ENCODE peak calls at places on chromosomes 2 and 18, in seven cellular contexts. One of them, this sample, is unnamed.

GRCh38 chr2:105391058-105391627 is 7.7 kb downstream of the FHL2 start:
- DNase-seq in tibial artery: no peak
- DNase-seq in nephron progenitor cell: no peak
- DNase-seq in heart left ventricle: no peak
- DNase-seq in pancreas: no peak
- DNase-seq in body of pancreas: no peak
- DNase-seq in DND-41: no peak
- DNase-seq in this sample: no peak

GRCh38 chr2:183232161-183232865 is 108.1 kb downstream of the NUP35 start:
- DNase-seq in heart left ventricle: no peak
- DNase-seq in body of pancreas: no peak
- DNase-seq in nephron progenitor cell: no peak
- DNase-seq in DND-41: no peak
- DNase-seq in tibial artery: no peak
- DNase-seq in pancreas: no peak
- DNase-seq in this sample: no peak

GRCh38 chr2:120434909-120435308 is 89.0 kb downstream of the INHBB start:
- DNase-seq in pancreas: no peak
- DNase-seq in nephron progenitor cell: no peak
- DNase-seq in body of pancreas: no peak
- DNase-seq in tibial artery: no peak
- DNase-seq in heart left ventricle: no peak
- DNase-seq in DND-41: no peak
- DNase-seq in this sample: no peak

GRCh38 chr2:138430181-138430580 is 71.4 kb upstream of the SPOPL start:
- DNase-seq in DND-41: no peak
- DNase-seq in pancreas: no peak
- DNase-seq in tibial artery: no peak
- DNase-seq in body of pancreas: no peak
- DNase-seq in heart left ventricle: no peak
- DNase-seq in nephron progenitor cell: no peak
- DNase-seq in this sample: no peak

GRCh38 chr2:237674731-237675276 is 47.4 kb downstream of the LRRFIP1 start:
- DNase-seq in nephron progenitor cell: peak; percentile 61
- DNase-seq in DND-41: peak; percentile 81
- DNase-seq in heart left ventricle: peak; percentile 89
- DNase-seq in pancreas: no peak
- DNase-seq in tibial artery: peak; percentile 92
- DNase-seq in body of pancreas: peak; percentile 74
- DNase-seq in this sample: peak; percentile 83

GRCh38 chr18:46104128-46104911 is at the start of gene HAUS1:
- DNase-seq in nephron progenitor cell: peak; percentile 93
- DNase-seq in DND-41: peak; percentile 93
- DNase-seq in pancreas: peak; percentile 93
- DNase-seq in heart left ventricle: peak; percentile 93
- DNase-seq in body of pancreas: peak; percentile 93
- DNase-seq in tibial artery: peak; percentile 93
- DNase-seq in this sample: peak; percentile 87

GRCh38 chr2:62370304-62371250 is 135.4 kb downstream of the TMEM17 start:
- DNase-seq in tibial artery: no peak
- DNase-seq in DND-41: no peak
- DNase-seq in body of pancreas: no peak
- DNase-seq in pancreas: no peak
- DNase-seq in heart left ventricle: no peak
- DNase-seq in nephron progenitor cell: no peak
- DNase-seq in this sample: no peak

GRCh38 chr2:208033701-208034502 is 8.6 kb upstream of the PLEKHM3 start:
- DNase-seq in tibial artery: no peak
- DNase-seq in pancreas: no peak
- DNase-seq in DND-41: peak; percentile 17
- DNase-seq in body of pancreas: peak; percentile 68
- DNase-seq in heart left ventricle: no peak
- DNase-seq in nephron progenitor cell: no peak
- DNase-seq in this sample: peak; percentile 62

GRCh38 chr2:20224716-20225293 is at the start of gene SDC1:
- DNase-seq in heart left ventricle: peak; percentile 21
- DNase-seq in tibial artery: no peak
- DNase-seq in nephron progenitor cell: peak; percentile 75
- DNase-seq in body of pancreas: peak; percentile 76
- DNase-seq in pancreas: peak; percentile 80
- DNase-seq in DND-41: no peak
- DNase-seq in this sample: no peak

GRCh38 chr18:79955302-79956075 is 4.0 kb upstream of the SLC66A2 start:
- DNase-seq in pancreas: no peak
- DNase-seq in body of pancreas: no peak
- DNase-seq in heart left ventricle: no peak
- DNase-seq in nephron progenitor cell: no peak
- DNase-seq in tibial artery: no peak
- DNase-seq in DND-41: no peak
- DNase-seq in this sample: no peak

GRCh38 chr2:88626171-88627054 is 851 bp downstream of the EIF2AK3 start:
- DNase-seq in body of pancreas: peak; percentile 56
- DNase-seq in nephron progenitor cell: peak; percentile 63
- DNase-seq in tibial artery: peak; percentile 37
- DNase-seq in heart left ventricle: peak; percentile 43
- DNase-seq in pancreas: peak; percentile 69
- DNase-seq in DND-41: peak; percentile 70
- DNase-seq in this sample: no peak

GRCh38 chr2:227703280-227703732 is 14.5 kb downstream of the SLC19A3 start:
- DNase-seq in heart left ventricle: no peak
- DNase-seq in DND-41: no peak
- DNase-seq in body of pancreas: no peak
- DNase-seq in pancreas: no peak
- DNase-seq in nephron progenitor cell: no peak
- DNase-seq in tibial artery: no peak
- DNase-seq in this sample: no peak

GRCh38 chr2:235160281-235160805 is 208.5 kb downstream of the SH3BP4 start:
- DNase-seq in heart left ventricle: no peak
- DNase-seq in pancreas: no peak
- DNase-seq in body of pancreas: no peak
- DNase-seq in tibial artery: no peak
- DNase-seq in DND-41: no peak
- DNase-seq in nephron progenitor cell: no peak
- DNase-seq in this sample: no peak

GRCh38 chr2:136765736-136766323 is 485 bp downstream of the THSD7B start:
- DNase-seq in nephron progenitor cell: peak; percentile 63
- DNase-seq in pancreas: no peak
- DNase-seq in DND-41: no peak
- DNase-seq in tibial artery: no peak
- DNase-seq in body of pancreas: no peak
- DNase-seq in heart left ventricle: no peak
- DNase-seq in this sample: peak; percentile 19

GRCh38 chr18:45374878-45375630 is 240.2 kb upstream of the SLC14A2 start:
- DNase-seq in DND-41: no peak
- DNase-seq in tibial artery: no peak
- DNase-seq in heart left ventricle: no peak
- DNase-seq in pancreas: no peak
- DNase-seq in body of pancreas: no peak
- DNase-seq in nephron progenitor cell: no peak
- DNase-seq in this sample: no peak

GRCh38 chr2:39135678-39136259 is 14.9 kb upstream of the SOS1 start:
- DNase-seq in body of pancreas: no peak
- DNase-seq in tibial artery: no peak
- DNase-seq in heart left ventricle: no peak
- DNase-seq in pancreas: no peak
- DNase-seq in DND-41: no peak
- DNase-seq in nephron progenitor cell: no peak
- DNase-seq in this sample: no peak

GRCh38 chr2:127597984-127598380 is 48.0 kb upstream of the GPR17 start:
- DNase-seq in DND-41: no peak
- DNase-seq in pancreas: no peak
- DNase-seq in body of pancreas: no peak
- DNase-seq in heart left ventricle: no peak
- DNase-seq in nephron progenitor cell: no peak
- DNase-seq in tibial artery: no peak
- DNase-seq in this sample: no peak

GRCh38 chr2:240920783-240921231 is 14.7 kb downstream of the CROCC2 start:
- DNase-seq in body of pancreas: peak; percentile 3
- DNase-seq in heart left ventricle: peak; percentile 4
- DNase-seq in DND-41: no peak
- DNase-seq in pancreas: peak; percentile 33
- DNase-seq in tibial artery: peak; percentile 19
- DNase-seq in nephron progenitor cell: peak; percentile 1
- DNase-seq in this sample: no peak

GRCh38 chr2:190344275-190344827 is 962 bp downstream of the INPP1 start:
- DNase-seq in DND-41: no peak
- DNase-seq in body of pancreas: peak; percentile 67
- DNase-seq in tibial artery: peak; percentile 45
- DNase-seq in heart left ventricle: peak; percentile 60
- DNase-seq in pancreas: no peak
- DNase-seq in nephron progenitor cell: no peak
- DNase-seq in this sample: peak; percentile 70
- TF ChIP-seq CTCF in DND-41: no peak
- TF ChIP-seq CTCF in body of pancreas: peak; percentile 29
- TF ChIP-seq CTCF in tibial artery: no peak
- TF ChIP-seq CTCF in heart left ventricle: peak; percentile 57
- TF ChIP-seq CTCF in pancreas: no peak
- TF ChIP-seq CTCF in nephron progenitor cell: peak; percentile 16
- TF ChIP-seq CTCF in this sample: peak; percentile 71

GRCh38 chr2:33531345-33532059 is 55.1 kb downstream of the RASGRP3 start:
- DNase-seq in heart left ventricle: no peak
- DNase-seq in nephron progenitor cell: no peak
- DNase-seq in tibial artery: no peak
- DNase-seq in pancreas: no peak
- DNase-seq in body of pancreas: no peak
- DNase-seq in DND-41: no peak
- DNase-seq in this sample: no peak

GRCh38 chr2:33530614-33531344 is 54.3 kb downstream of the RASGRP3 start:
- DNase-seq in DND-41: no peak
- DNase-seq in body of pancreas: no peak
- DNase-seq in heart left ventricle: no peak
- DNase-seq in nephron progenitor cell: no peak
- DNase-seq in tibial artery: no peak
- DNase-seq in pancreas: no peak
- DNase-seq in this sample: no peak

GRCh38 chr2:33528551-33528950 is 52.1 kb downstream of the RASGRP3 start:
- DNase-seq in body of pancreas: no peak
- DNase-seq in nephron progenitor cell: no peak
- DNase-seq in tibial artery: no peak
- DNase-seq in DND-41: no peak
- DNase-seq in pancreas: no peak
- DNase-seq in heart left ventricle: no peak
- DNase-seq in this sample: no peak

GRCh38 chr2:33532146-33532545 is 55.7 kb downstream of the RASGRP3 start:
- DNase-seq in tibial artery: no peak
- DNase-seq in heart left ventricle: no peak
- DNase-seq in pancreas: no peak
- DNase-seq in body of pancreas: no peak
- DNase-seq in DND-41: no peak
- DNase-seq in nephron progenitor cell: no peak
- DNase-seq in this sample: no peak

DNA sequence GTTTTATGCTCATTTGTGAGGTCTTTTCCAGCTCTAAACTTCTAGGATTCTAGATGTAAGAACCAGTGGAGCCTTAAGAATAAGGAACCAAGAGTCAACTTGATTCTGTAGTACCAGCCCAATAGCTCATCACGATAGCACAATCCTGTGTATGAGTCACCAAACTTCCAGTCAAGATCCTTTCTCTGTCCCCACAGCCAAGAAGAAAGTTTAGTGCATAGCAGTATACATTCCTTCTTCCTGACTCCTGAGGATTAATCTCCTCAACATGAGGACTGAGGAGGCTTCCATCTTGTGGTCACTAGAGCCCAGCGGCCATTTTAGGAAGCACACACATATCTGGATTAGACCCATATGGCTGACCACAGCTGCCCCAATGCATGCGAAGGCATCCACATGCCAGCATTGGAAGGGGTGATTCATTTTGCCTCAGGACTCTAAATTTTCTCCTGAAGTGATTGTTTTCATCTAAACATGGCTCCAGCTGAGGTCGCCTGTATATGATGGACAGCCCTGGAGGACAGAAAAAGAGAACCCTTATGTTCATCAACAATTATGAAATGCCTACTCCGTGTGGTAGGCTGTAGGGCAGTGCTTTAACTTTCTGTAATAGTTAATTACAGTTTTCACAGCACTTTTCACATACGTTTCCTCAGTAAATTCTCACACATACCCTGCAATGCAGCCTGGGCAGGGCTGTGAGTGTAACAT is 53.5 kb downstream of the RASGRP3 start:
- DNase-seq in body of pancreas: no peak
- DNase-seq in heart left ventricle: no peak
- DNase-seq in nephron progenitor cell: no peak
- DNase-seq in DND-41: no peak
- DNase-seq in pancreas: no peak
- DNase-seq in tibial artery: no peak
- DNase-seq in this sample: no peak
- TF ChIP-seq CTCF in body of pancreas: no peak
- TF ChIP-seq CTCF in heart left ventricle: no peak
- TF ChIP-seq CTCF in nephron progenitor cell: no peak
- TF ChIP-seq CTCF in DND-41: no peak
- TF ChIP-seq CTCF in pancreas: no peak
- TF ChIP-seq CTCF in tibial artery: no peak
- TF ChIP-seq CTCF in this sample: no peak

GRCh38 chr2:204260162-204260877 is 285.0 kb upstream of the PARD3B start:
- DNase-seq in pancreas: peak; percentile 23
- DNase-seq in heart left ventricle: peak; percentile 52
- DNase-seq in body of pancreas: peak; percentile 77
- DNase-seq in DND-41: peak; percentile 61
- DNase-seq in tibial artery: peak; percentile 78
- DNase-seq in nephron progenitor cell: peak; percentile 82
- DNase-seq in this sample: peak; percentile 29
- TF ChIP-seq CTCF in pancreas: peak; percentile 43
- TF ChIP-seq CTCF in heart left ventricle: peak; percentile 78
- TF ChIP-seq CTCF in body of pancreas: peak; percentile 74
- TF ChIP-seq CTCF in DND-41: peak; percentile 81
- TF ChIP-seq CTCF in tibial artery: peak; percentile 80
- TF ChIP-seq CTCF in nephron progenitor cell: peak; percentile 82
- TF ChIP-seq CTCF in this sample: peak; percentile 42

DNA sequence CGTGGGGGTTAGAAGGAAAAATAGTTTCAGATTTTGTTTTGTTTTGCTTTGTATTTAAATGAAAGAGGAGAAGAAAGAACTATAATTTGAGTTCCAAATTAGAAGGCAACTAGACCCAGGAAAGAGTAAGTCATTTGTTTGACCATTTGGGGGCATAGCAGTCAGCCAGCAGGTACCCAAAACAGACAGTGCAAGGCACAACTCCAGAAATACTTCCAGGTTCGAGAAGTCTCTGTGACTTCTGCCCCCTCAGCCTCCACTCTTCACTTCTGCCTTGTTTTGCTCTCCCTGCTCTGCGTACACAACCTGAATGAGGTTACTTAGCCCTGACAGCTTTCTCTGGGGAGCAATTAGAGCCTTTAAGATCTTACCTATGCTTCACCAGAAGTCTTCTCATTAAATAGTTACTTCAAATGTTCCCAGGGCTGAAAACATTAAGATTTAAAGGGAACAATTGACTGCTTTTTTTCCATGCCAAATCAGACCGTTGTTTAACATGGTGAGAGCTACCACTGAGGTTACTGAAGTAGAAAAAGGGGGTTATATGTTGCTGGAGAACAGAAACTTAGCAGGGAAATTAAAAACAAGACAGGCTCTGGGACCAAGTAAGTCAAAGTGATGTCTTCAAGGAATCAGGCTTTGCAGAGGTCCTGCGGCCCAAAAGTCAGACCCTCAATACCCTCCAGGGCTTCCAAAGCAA is 216.9 kb downstream of the BCL11A start:
- DNase-seq in tibial artery: no peak
- DNase-seq in DND-41: no peak
- DNase-seq in pancreas: no peak
- DNase-seq in body of pancreas: peak; percentile 14
- DNase-seq in nephron progenitor cell: no peak
- DNase-seq in heart left ventricle: no peak
- DNase-seq in this sample: no peak
- TF ChIP-seq CTCF in tibial artery: no peak
- TF ChIP-seq CTCF in DND-41: no peak
- TF ChIP-seq CTCF in pancreas: no peak
- TF ChIP-seq CTCF in body of pancreas: peak; percentile 29
- TF ChIP-seq CTCF in nephron progenitor cell: no peak
- TF ChIP-seq CTCF in heart left ventricle: no peak
- TF ChIP-seq CTCF in this sample: no peak